ENCODE peak calls at places on chromosomes 1 and 21, in six cellular contexts. A, M, O, Q, G and I are unnamed samples.

GRCh38 chr1:235500971-235501540 is 3.2 kb downstream of the B3GALNT2 start:
- DNase-seq in A (no peak), M (no peak), O (no peak), Q (no peak), G (peak; percentile 49), I (no peak)

GRCh38 chr1:193614817-193615216 is 428.4 kb upstream of the B3GALT2 start:
- DNase-seq in A (peak; percentile 78), M (no peak), O (no peak), Q (no peak), G (peak; percentile 8), I (no peak)

GRCh38 chr21:17780539-17780938 is 38.6 kb downstream of the C21orf91 start:
- DNase-seq in A (no peak), M (no peak), O (no peak), Q (no peak), G (no peak), I (no peak)

GRCh38 chr1:119674835-119675289 is 26.8 kb upstream of the ZNF697 start:
- DNase-seq in A (no peak), M (peak; percentile 47), O (no peak), Q (peak; percentile 63), G (peak; percentile 57), I (no peak)

GRCh38 chr1:9322845-9323244 is 30.2 kb downstream of the SPSB1 start:
- DNase-seq in A (no peak), M (no peak), O (no peak), Q (peak; percentile 45), G (no peak), I (no peak)

GRCh38 chr1:4761324-4761723 is 106.9 kb downstream of the AJAP1 start:
- DNase-seq in A (no peak), M (no peak), O (no peak), Q (no peak), G (no peak), I (no peak)

GRCh38 chr1:60848583-60849188 is 233.7 kb upstream of the NFIA start:
- DNase-seq in A (peak; percentile 32), M (no peak), O (no peak), Q (peak; percentile 48), G (peak; percentile 59), I (no peak)

GRCh38 chr1:153441238-153441755 is 19.2 kb downstream of the S100A7 start:
- DNase-seq in A (no peak), M (no peak), O (no peak), Q (peak; percentile 4), G (no peak), I (no peak)

GRCh38 chr21:45104560-45104959 is 30.2 kb downstream of the ADARB1 start:
- DNase-seq in A (no peak), M (no peak), O (no peak), Q (no peak), G (no peak), I (no peak)

GRCh38 chr1:151131832-151132675 is 14.4 kb downstream of the SEMA6C start:
- DNase-seq in A (no peak), M (peak; percentile 52), O (peak; percentile 68), Q (no peak), G (peak; percentile 25), I (no peak)

GRCh38 chr1:112449630-112449983 is 53.6 kb downstream of the CTTNBP2NL start:
- DNase-seq in A (no peak), M (no peak), O (no peak), Q (no peak), G (no peak), I (no peak)

GRCh38 chr1:17059391-17060128 is 5.7 kb upstream of the SDHB start:
- DNase-seq in A (peak; percentile 73), M (peak; percentile 73), O (peak; percentile 49), Q (peak; percentile 83), G (peak; percentile 70), I (no peak)

GRCh38 chr21:42187976-42188653 is 30.8 kb upstream of the ABCG1 start:
- DNase-seq in A (no peak), M (no peak), O (no peak), Q (no peak), G (peak; percentile 32), I (no peak)

GRCh38 chr21:45363921-45364463 is 41.0 kb upstream of the COL18A1 start:
- DNase-seq in A (peak; percentile 91), M (no peak), O (no peak), Q (no peak), G (peak; percentile 100), I (no peak)

GRCh38 chr1:58592521-58593134 is 15.6 kb upstream of the TACSTD2 start:
- DNase-seq in A (peak; percentile 38), M (no peak), O (no peak), Q (no peak), G (peak; percentile 83), I (no peak)

GRCh38 chr1:204338997-204339396 is 20.7 kb downstream of the PLEKHA6 start:
- DNase-seq in A (no peak), M (no peak), O (no peak), Q (no peak), G (no peak), I (no peak)

GRCh38 chr21:46347203-46347550 is 23.2 kb downstream of the PCNT start:
- DNase-seq in A (no peak), M (no peak), O (no peak), Q (no peak), G (no peak), I (no peak)

GRCh38 chr21:42520628-42521253 is 7.1 kb downstream of the SLC37A1 start:
- DNase-seq in A (no peak), M (peak; percentile 49), O (no peak), Q (no peak), G (no peak), I (no peak)

GRCh38 chr1:84851839-84852238 is 41.2 kb downstream of the LPAR3 start:
- DNase-seq in A (peak; percentile 22), M (no peak), O (no peak), Q (no peak), G (peak; percentile 95), I (no peak)

GRCh38 chr1:97174039-97174704 is 452.6 kb downstream of the PTBP2 start:
- DNase-seq in A (no peak), M (no peak), O (no peak), Q (no peak), G (no peak), I (no peak)

GRCh38 chr21:31298618-31299269 is 45.3 kb downstream of the TIAM1 start:
- DNase-seq in A (no peak), M (no peak), O (no peak), Q (no peak), G (peak; percentile 65), I (no peak)

GRCh38 chr1:41892211-41892840 is 26.4 kb downstream of the HIVEP3 start:
- DNase-seq in A (no peak), M (no peak), O (no peak), Q (no peak), G (no peak), I (no peak)

GRCh38 chr1:87201768-87202167 is 126.9 kb upstream of the LMO4 start:
- DNase-seq in A (no peak), M (no peak), O (no peak), Q (no peak), G (no peak), I (no peak)

GRCh38 chr1:152753586-152753985 is 4.2 kb upstream of the KPRP start:
- DNase-seq in A (no peak), M (no peak), O (no peak), Q (no peak), G (no peak), I (no peak)

DNA sequence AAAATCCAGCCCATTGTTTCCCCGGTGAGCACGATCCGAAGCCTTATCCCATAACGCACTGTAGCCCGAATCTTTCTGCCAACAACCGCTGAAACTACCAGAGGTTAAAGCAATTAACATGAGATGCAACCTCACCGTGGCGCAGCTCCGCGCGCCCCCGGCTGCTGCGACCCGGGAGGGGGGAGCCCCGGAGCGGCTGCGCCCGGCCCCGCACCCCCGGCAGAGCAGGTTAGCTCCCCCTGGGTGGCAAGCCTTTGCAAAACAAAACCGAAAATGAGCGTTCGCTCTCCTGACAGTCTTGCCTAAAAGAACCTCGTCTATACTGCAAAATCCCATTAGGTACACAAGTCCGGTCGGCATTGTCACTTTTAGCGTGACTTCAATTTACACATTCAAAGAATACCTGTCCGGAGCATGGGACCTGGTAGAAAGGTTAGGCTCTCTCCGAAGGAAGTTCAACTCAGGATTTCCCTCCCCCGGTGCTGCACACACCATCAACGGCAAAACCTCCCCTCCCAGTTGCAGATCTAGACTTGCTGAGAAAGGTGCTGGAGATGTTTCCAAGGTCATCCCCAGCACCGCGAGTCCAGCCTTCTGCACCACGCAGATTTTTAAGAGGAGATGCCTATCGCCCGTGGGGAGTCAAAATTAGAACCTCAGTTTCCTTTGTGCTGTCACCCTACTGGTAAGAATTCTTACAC is 107.5 kb downstream of the ZNF281 start:
- DNase-seq in A (peak; percentile 33), M (peak; percentile 30), O (peak; percentile 43), Q (peak; percentile 30), G (peak; percentile 30), I (no peak)
- TF ChIP-seq CTCF in A (peak; percentile 32), M (no peak), O (no peak), Q (peak; percentile 5), G (no peak), I (no peak)

DNA sequence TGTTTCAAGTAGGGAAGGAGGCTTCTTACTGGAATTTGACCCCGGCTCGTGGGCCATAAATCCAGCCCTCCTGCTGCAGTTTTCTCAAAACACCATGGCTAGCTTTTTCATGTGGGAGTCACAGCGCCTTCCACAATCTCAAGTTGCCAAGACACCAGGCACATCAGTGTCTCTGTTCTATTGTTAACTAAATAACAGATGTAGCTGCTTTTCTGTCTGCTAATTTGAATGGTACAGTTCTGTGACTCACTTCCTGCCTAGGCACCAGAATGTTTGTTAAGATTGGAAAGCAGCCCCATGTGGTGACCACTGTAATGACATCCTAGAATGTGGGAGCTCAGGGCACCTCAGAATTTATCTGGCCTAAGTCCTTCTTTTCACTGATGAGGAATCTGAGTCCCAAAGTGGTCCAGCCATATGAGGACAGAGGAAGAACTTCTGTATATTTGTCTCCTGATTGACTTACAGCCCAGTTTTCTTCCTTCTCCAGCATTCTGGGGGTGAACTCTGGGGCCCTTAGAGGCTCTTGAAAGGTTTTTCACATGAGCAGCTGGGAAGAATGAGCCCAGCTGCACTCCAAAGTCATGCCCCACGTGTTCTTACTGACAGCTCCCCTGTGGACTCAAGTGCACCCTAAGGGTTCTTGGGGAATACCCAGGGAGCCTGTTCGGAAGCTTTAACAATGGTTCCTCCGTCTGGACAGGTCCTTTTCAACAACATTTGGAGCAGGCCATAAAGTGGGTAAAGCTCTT is 27.5 kb downstream of the TRIM45 start:
- DNase-seq in A (peak; percentile 25), M (peak; percentile 11), O (no peak), Q (peak; percentile 37), G (peak; percentile 70), I (no peak)
- TF ChIP-seq CTCF in A (no peak), M (peak; percentile 53), O (peak; percentile 58), Q (peak; percentile 40), G (peak; percentile 30), I (peak; percentile 61)

GRCh38 chr1:163410073-163410522 is 88.3 kb downstream of the NUF2 start:
- DNase-seq in A (peak; percentile 64), M (peak; percentile 68), O (peak; percentile 78), Q (peak; percentile 85), G (peak; percentile 62), I (peak; percentile 73)
- TF ChIP-seq CTCF in A (peak; percentile 89), M (peak; percentile 91), O (peak; percentile 87), Q (peak; percentile 85), G (peak; percentile 86), I (peak; percentile 96)

GRCh38 chr1:201361652-201362504 is 15.6 kb downstream of the TNNT2 start:
- DNase-seq in A (peak; percentile 47), M (peak; percentile 73), O (peak; percentile 67), Q (peak; percentile 68), G (peak; percentile 37), I (no peak)
- TF ChIP-seq CTCF in A (peak; percentile 91), M (peak; percentile 86), O (peak; percentile 85), Q (peak; percentile 81), G (peak; percentile 75), I (peak; percentile 91)

GRCh38 chr1:12341667-12342066 is 111.8 kb downstream of the VPS13D start:
- DNase-seq in A (no peak), M (no peak), O (no peak), Q (no peak), G (no peak), I (no peak)
- TF ChIP-seq CTCF in A (no peak), M (no peak), O (no peak), Q (no peak), G (no peak), I (no peak)